ENCODE peak calls at places on chromosomes 16 and 17, in seven cellular contexts. One of them, this sample, is unnamed.

GRCh38 chr16:31409433-31409832 is 16.3 kb downstream of the ITGAD start:
- DNase-seq in thyroid gland: no peak
- DNase-seq in retinal pigment epithelial cell: no peak
- DNase-seq in mucosa of descending colon: no peak
- DNase-seq in cardiac fibroblast: peak
- DNase-seq in ovary: no peak
- DNase-seq in nephron progenitor cell: no peak
- DNase-seq in this sample: no peak

GRCh38 chr16:9957002-9957401 is 225.2 kb downstream of the GRIN2A start:
- DNase-seq in thyroid gland: no peak
- DNase-seq in retinal pigment epithelial cell: no peak
- DNase-seq in mucosa of descending colon: no peak
- DNase-seq in cardiac fibroblast: no peak
- DNase-seq in ovary: no peak
- DNase-seq in nephron progenitor cell: no peak
- DNase-seq in this sample: no peak

GRCh38 chr16:89557230-89557935 is 3.1 kb upstream of the RPL13 start:
- DNase-seq in thyroid gland: peak
- DNase-seq in retinal pigment epithelial cell: no peak
- DNase-seq in mucosa of descending colon: peak
- DNase-seq in cardiac fibroblast: peak
- DNase-seq in ovary: peak
- DNase-seq in nephron progenitor cell: peak
- DNase-seq in this sample: peak

GRCh38 chr16:48284772-48285409 is 37.6 kb upstream of the ABCC11 start:
- DNase-seq in thyroid gland: no peak
- DNase-seq in retinal pigment epithelial cell: no peak
- DNase-seq in mucosa of descending colon: no peak
- DNase-seq in cardiac fibroblast: no peak
- DNase-seq in ovary: no peak
- DNase-seq in nephron progenitor cell: no peak
- DNase-seq in this sample: no peak

GRCh38 chr17:45394001-45394912 is 38.4 kb downstream of the ARHGAP27 start:
- DNase-seq in thyroid gland: no peak
- DNase-seq in retinal pigment epithelial cell: no peak
- DNase-seq in mucosa of descending colon: no peak
- DNase-seq in cardiac fibroblast: no peak
- DNase-seq in ovary: no peak
- DNase-seq in nephron progenitor cell: no peak
- DNase-seq in this sample: no peak

GRCh38 chr17:63435681-63436522 is 10.2 kb downstream of the CYB561 start:
- DNase-seq in thyroid gland: peak
- DNase-seq in retinal pigment epithelial cell: no peak
- DNase-seq in mucosa of descending colon: peak
- DNase-seq in cardiac fibroblast: no peak
- DNase-seq in ovary: no peak
- DNase-seq in nephron progenitor cell: no peak
- DNase-seq in this sample: no peak

GRCh38 chr17:35002876-35003551 is 22.7 kb downstream of the LIG3 start:
- DNase-seq in thyroid gland: peak
- DNase-seq in retinal pigment epithelial cell: no peak
- DNase-seq in mucosa of descending colon: no peak
- DNase-seq in cardiac fibroblast: peak
- DNase-seq in ovary: no peak
- DNase-seq in nephron progenitor cell: no peak
- DNase-seq in this sample: no peak

GRCh38 chr17:11598274-11599221 is at the start of gene DNAH9:
- DNase-seq in thyroid gland: peak
- DNase-seq in retinal pigment epithelial cell: no peak
- DNase-seq in mucosa of descending colon: peak
- DNase-seq in cardiac fibroblast: peak
- DNase-seq in ovary: peak
- DNase-seq in nephron progenitor cell: peak
- DNase-seq in this sample: no peak

GRCh38 chr17:35438433-35438832 is 6.1 kb upstream of the SLFN12 start:
- DNase-seq in thyroid gland: no peak
- DNase-seq in retinal pigment epithelial cell: no peak
- DNase-seq in mucosa of descending colon: no peak
- DNase-seq in cardiac fibroblast: no peak
- DNase-seq in ovary: no peak
- DNase-seq in nephron progenitor cell: no peak
- DNase-seq in this sample: no peak

GRCh38 chr17:56000411-56000810 is 152.9 kb upstream of the ANKFN1 start:
- DNase-seq in thyroid gland: no peak
- DNase-seq in retinal pigment epithelial cell: no peak
- DNase-seq in mucosa of descending colon: no peak
- DNase-seq in cardiac fibroblast: no peak
- DNase-seq in ovary: no peak
- DNase-seq in nephron progenitor cell: no peak
- DNase-seq in this sample: no peak

GRCh38 chr16:80341242-80341641 is 199.6 kb upstream of the DYNLRB2 start:
- DNase-seq in thyroid gland: no peak
- DNase-seq in retinal pigment epithelial cell: no peak
- DNase-seq in mucosa of descending colon: no peak
- DNase-seq in cardiac fibroblast: no peak
- DNase-seq in ovary: no peak
- DNase-seq in nephron progenitor cell: no peak
- DNase-seq in this sample: no peak

GRCh38 chr17:14156689-14157088 is 80.0 kb downstream of the CDRT15 start:
- DNase-seq in thyroid gland: no peak
- DNase-seq in retinal pigment epithelial cell: peak
- DNase-seq in mucosa of descending colon: no peak
- DNase-seq in cardiac fibroblast: no peak
- DNase-seq in ovary: no peak
- DNase-seq in nephron progenitor cell: no peak
- DNase-seq in this sample: no peak

GRCh38 chr17:38507921-38508569 is 79.8 kb downstream of the ARHGAP23 start:
- DNase-seq in thyroid gland: no peak
- DNase-seq in retinal pigment epithelial cell: no peak
- DNase-seq in mucosa of descending colon: no peak
- DNase-seq in cardiac fibroblast: no peak
- DNase-seq in ovary: no peak
- DNase-seq in nephron progenitor cell: no peak
- DNase-seq in this sample: no peak

GRCh38 chr16:4115209-4115940 is 867 bp downstream of the ADCY9 start:
- DNase-seq in thyroid gland: peak
- DNase-seq in retinal pigment epithelial cell: no peak
- DNase-seq in mucosa of descending colon: peak
- DNase-seq in cardiac fibroblast: peak
- DNase-seq in ovary: peak
- DNase-seq in nephron progenitor cell: peak
- DNase-seq in this sample: peak

GRCh38 chr16:70437017-70437581 is 1.8 kb downstream of the ST3GAL2 start:
- DNase-seq in thyroid gland: no peak
- DNase-seq in retinal pigment epithelial cell: no peak
- DNase-seq in mucosa of descending colon: no peak
- DNase-seq in cardiac fibroblast: peak
- DNase-seq in ovary: peak
- DNase-seq in nephron progenitor cell: peak
- DNase-seq in this sample: no peak

GRCh38 chr16:88503771-88504488 is 50.9 kb downstream of the ZFPM1 start:
- DNase-seq in thyroid gland: no peak
- DNase-seq in retinal pigment epithelial cell: no peak
- DNase-seq in mucosa of descending colon: no peak
- DNase-seq in cardiac fibroblast: no peak
- DNase-seq in ovary: no peak
- DNase-seq in nephron progenitor cell: no peak
- DNase-seq in this sample: no peak

GRCh38 chr16:28038401-28038800 is 25.1 kb downstream of the GSG1L start:
- DNase-seq in thyroid gland: no peak
- DNase-seq in retinal pigment epithelial cell: no peak
- DNase-seq in mucosa of descending colon: no peak
- DNase-seq in cardiac fibroblast: no peak
- DNase-seq in ovary: no peak
- DNase-seq in nephron progenitor cell: no peak
- DNase-seq in this sample: no peak

GRCh38 chr16:27671410-27671809 is 121.5 kb downstream of the KATNIP start:
- DNase-seq in thyroid gland: no peak
- DNase-seq in retinal pigment epithelial cell: no peak
- DNase-seq in mucosa of descending colon: no peak
- DNase-seq in cardiac fibroblast: no peak
- DNase-seq in ovary: no peak
- DNase-seq in nephron progenitor cell: no peak
- DNase-seq in this sample: no peak

GRCh38 chr17:60442271-60443201 is 20.2 kb downstream of the CHCT1 start:
- DNase-seq in thyroid gland: no peak
- DNase-seq in retinal pigment epithelial cell: no peak
- DNase-seq in mucosa of descending colon: no peak
- DNase-seq in cardiac fibroblast: peak
- DNase-seq in ovary: no peak
- DNase-seq in nephron progenitor cell: no peak
- DNase-seq in this sample: no peak

GRCh38 chr16:65024649-65025243 is 97.1 kb downstream of the CDH11 start:
- DNase-seq in thyroid gland: no peak
- DNase-seq in retinal pigment epithelial cell: peak
- DNase-seq in mucosa of descending colon: no peak
- DNase-seq in cardiac fibroblast: peak
- DNase-seq in ovary: no peak
- DNase-seq in nephron progenitor cell: no peak
- DNase-seq in this sample: no peak

GRCh38 chr17:77089118-77089477 is 51.7 kb upstream of the SEC14L1 start:
- DNase-seq in thyroid gland: peak
- DNase-seq in retinal pigment epithelial cell: no peak
- DNase-seq in mucosa of descending colon: no peak
- DNase-seq in cardiac fibroblast: peak
- DNase-seq in ovary: no peak
- DNase-seq in nephron progenitor cell: no peak
- DNase-seq in this sample: no peak

GRCh38 chr16:50696575-50697420 is 3.4 kb downstream of the NOD2 start:
- DNase-seq in thyroid gland: peak
- DNase-seq in retinal pigment epithelial cell: no peak
- DNase-seq in mucosa of descending colon: peak
- DNase-seq in cardiac fibroblast: peak
- DNase-seq in ovary: peak
- DNase-seq in nephron progenitor cell: no peak
- DNase-seq in this sample: no peak

GRCh38 chr17:47686276-47686635 is 7.7 kb upstream of the TBKBP1 start:
- DNase-seq in thyroid gland: no peak
- DNase-seq in retinal pigment epithelial cell: no peak
- DNase-seq in mucosa of descending colon: no peak
- DNase-seq in cardiac fibroblast: peak
- DNase-seq in ovary: no peak
- DNase-seq in nephron progenitor cell: no peak
- DNase-seq in this sample: no peak

GRCh38 chr17:10992097-10992496 is 154.2 kb upstream of the PIRT start:
- DNase-seq in thyroid gland: no peak
- DNase-seq in retinal pigment epithelial cell: no peak
- DNase-seq in mucosa of descending colon: no peak
- DNase-seq in cardiac fibroblast: no peak
- DNase-seq in ovary: no peak
- DNase-seq in nephron progenitor cell: no peak
- DNase-seq in this sample: no peak

GRCh38 chr16:53581784-53582183 is 78.8 kb upstream of the AKTIP start:
- DNase-seq in thyroid gland: no peak
- DNase-seq in retinal pigment epithelial cell: no peak
- DNase-seq in mucosa of descending colon: no peak
- DNase-seq in cardiac fibroblast: no peak
- DNase-seq in ovary: no peak
- DNase-seq in nephron progenitor cell: no peak
- DNase-seq in this sample: no peak

GRCh38 chr16:1634541-1634940 is 22.4 kb downstream of the CRAMP1 start:
- DNase-seq in thyroid gland: no peak
- DNase-seq in retinal pigment epithelial cell: no peak
- DNase-seq in mucosa of descending colon: no peak
- DNase-seq in cardiac fibroblast: no peak
- DNase-seq in ovary: no peak
- DNase-seq in nephron progenitor cell: no peak
- DNase-seq in this sample: no peak

GRCh38 chr16:15542261-15542660 is 100.7 kb downstream of the MARF1 start:
- DNase-seq in thyroid gland: no peak
- DNase-seq in retinal pigment epithelial cell: no peak
- DNase-seq in mucosa of descending colon: no peak
- DNase-seq in cardiac fibroblast: no peak
- DNase-seq in ovary: no peak
- DNase-seq in nephron progenitor cell: no peak
- DNase-seq in this sample: no peak

GRCh38 chr17:7935859-7936258 is 3.9 kb downstream of the CNTROB start:
- DNase-seq in thyroid gland: no peak
- DNase-seq in retinal pigment epithelial cell: no peak
- DNase-seq in mucosa of descending colon: no peak
- DNase-seq in cardiac fibroblast: no peak
- DNase-seq in ovary: no peak
- DNase-seq in nephron progenitor cell: no peak
- DNase-seq in this sample: no peak
- TF ChIP-seq CTCF in thyroid gland: no peak
- TF ChIP-seq CTCF in retinal pigment epithelial cell: no peak
- TF ChIP-seq CTCF in mucosa of descending colon: no peak
- TF ChIP-seq CTCF in cardiac fibroblast: no peak
- TF ChIP-seq CTCF in ovary: no peak
- TF ChIP-seq CTCF in nephron progenitor cell: no peak
- TF ChIP-seq CTCF in this sample: no peak

DNA sequence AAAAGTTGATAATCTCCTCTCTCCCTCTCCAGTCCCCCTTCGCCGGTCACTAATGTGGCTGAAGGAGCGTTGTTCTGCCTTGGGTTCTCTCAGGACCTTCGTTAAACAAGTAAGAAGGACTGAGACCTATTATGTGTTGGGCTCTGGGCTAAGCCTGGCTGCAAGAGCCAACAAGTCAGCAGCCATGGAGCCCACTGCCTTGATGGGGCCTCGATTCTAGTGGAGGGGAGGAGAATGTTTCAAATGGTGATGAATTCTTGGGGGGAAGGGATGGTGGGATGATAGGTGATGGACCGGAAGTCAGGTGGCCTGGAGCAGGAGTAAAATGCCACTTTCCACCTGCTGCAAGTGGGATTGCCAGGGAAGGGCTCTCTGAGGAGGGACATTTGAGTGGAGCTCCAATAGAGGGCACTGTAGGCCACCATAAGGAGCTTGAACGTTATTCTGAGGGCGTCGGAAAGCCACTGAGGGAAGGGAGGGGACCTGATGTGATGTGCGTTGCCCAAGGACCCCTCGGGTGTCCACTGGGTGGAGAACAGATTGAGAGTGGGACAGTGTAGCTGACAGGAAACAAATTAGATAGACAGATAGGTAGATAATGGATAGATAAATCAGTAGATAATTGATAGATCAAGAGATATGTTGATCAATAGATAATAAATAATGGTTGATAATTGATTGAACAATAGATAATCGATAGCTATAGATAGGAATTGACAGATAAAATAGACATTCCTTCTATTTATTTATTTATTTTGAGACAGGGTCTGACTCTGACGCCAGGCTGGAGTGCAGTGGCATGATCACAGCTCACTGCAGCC is 18.3 kb upstream of the NXPH3 start:
- DNase-seq in thyroid gland: peak
- DNase-seq in retinal pigment epithelial cell: no peak
- DNase-seq in mucosa of descending colon: no peak
- DNase-seq in cardiac fibroblast: peak
- DNase-seq in ovary: no peak
- DNase-seq in nephron progenitor cell: peak
- DNase-seq in this sample: no peak
- TF ChIP-seq CTCF in thyroid gland: peak
- TF ChIP-seq CTCF in retinal pigment epithelial cell: peak
- TF ChIP-seq CTCF in mucosa of descending colon: peak
- TF ChIP-seq CTCF in cardiac fibroblast: peak
- TF ChIP-seq CTCF in ovary: no peak
- TF ChIP-seq CTCF in nephron progenitor cell: peak
- TF ChIP-seq CTCF in this sample: no peak

GRCh38 chr17:37413875-37414519 is 7.3 kb downstream of the TADA2A start:
- DNase-seq in thyroid gland: no peak
- DNase-seq in retinal pigment epithelial cell: no peak
- DNase-seq in mucosa of descending colon: no peak
- DNase-seq in cardiac fibroblast: peak
- DNase-seq in ovary: no peak
- DNase-seq in nephron progenitor cell: no peak
- DNase-seq in this sample: no peak
- TF ChIP-seq CTCF in thyroid gland: no peak
- TF ChIP-seq CTCF in retinal pigment epithelial cell: peak
- TF ChIP-seq CTCF in mucosa of descending colon: no peak
- TF ChIP-seq CTCF in cardiac fibroblast: peak
- TF ChIP-seq CTCF in ovary: no peak
- TF ChIP-seq CTCF in nephron progenitor cell: no peak
- TF ChIP-seq CTCF in this sample: no peak

GRCh38 chr17:39863918-39864746 is at the start of gene IKZF3:
- DNase-seq in thyroid gland: peak
- DNase-seq in retinal pigment epithelial cell: no peak
- DNase-seq in mucosa of descending colon: peak
- DNase-seq in cardiac fibroblast: peak
- DNase-seq in ovary: peak
- DNase-seq in nephron progenitor cell: peak
- DNase-seq in this sample: peak
- TF ChIP-seq CTCF in thyroid gland: peak
- TF ChIP-seq CTCF in retinal pigment epithelial cell: peak
- TF ChIP-seq CTCF in mucosa of descending colon: no peak
- TF ChIP-seq CTCF in cardiac fibroblast: no peak
- TF ChIP-seq CTCF in ovary: no peak
- TF ChIP-seq CTCF in nephron progenitor cell: no peak
- TF ChIP-seq CTCF in this sample: no peak